ENCODE peak calls at places on chromosomes 6 and 20, in five cellular contexts. G, I, Q, U and B are unnamed samples.

GRCh38 chr6:21186479-21187055 is 407.0 kb upstream of the SOX4 start:
- DNase-seq in G (no peak), I (no peak), Q (no peak), U (no peak), B (no peak)

GRCh38 chr20:23021941-23022340 is 13.2 kb upstream of the SSTR4 start:
- DNase-seq in G (no peak), I (no peak), Q (no peak), U (no peak), B (no peak)

GRCh38 chr20:51876511-51876910 is 74.2 kb upstream of the SALL4 start:
- DNase-seq in G (no peak), I (no peak), Q (no peak), U (no peak), B (no peak)

GRCh38 chr6:133873538-133873937 is 15.4 kb upstream of the TCF21 start:
- DNase-seq in G (no peak), I (no peak), Q (no peak), U (no peak), B (no peak)

GRCh38 chr6:126307859-126308258 is 32.1 kb upstream of the CENPW start:
- DNase-seq in G (no peak), I (no peak), Q (no peak), U (no peak), B (no peak)

GRCh38 chr6:147586044-147586443 is 77.6 kb downstream of the SAMD5 start:
- DNase-seq in G (no peak), I (no peak), Q (peak; percentile 64), U (peak; percentile 29), B (no peak)

GRCh38 chr6:13412639-13413465 is 74.5 kb downstream of the GFOD1 start:
- DNase-seq in G (no peak), I (no peak), Q (no peak), U (no peak), B (no peak)

GRCh38 chr6:65170273-65170672 is 536.8 kb downstream of the EYS start:
- DNase-seq in G (no peak), I (no peak), Q (no peak), U (no peak), B (no peak)

GRCh38 chr6:84093405-84094049 is 60.0 kb downstream of the MRAP2 start:
- DNase-seq in G (no peak), I (no peak), Q (no peak), U (no peak), B (no peak)

GRCh38 chr20:34190679-34191090 is 50.5 kb upstream of the ASIP start:
- DNase-seq in G (peak; percentile 84), I (peak; percentile 54), Q (peak; percentile 80), U (peak; percentile 81), B (peak; percentile 0)

GRCh38 chr6:84967389-84967788 is 203.0 kb upstream of the TBX18 start:
- DNase-seq in G (peak; percentile 13), I (no peak), Q (no peak), U (no peak), B (no peak)

GRCh38 chr6:49570474-49571079 is 20.1 kb downstream of the C6orf141 start:
- DNase-seq in G (no peak), I (no peak), Q (no peak), U (no peak), B (no peak)

GRCh38 chr20:37856932-37857660 is 45.8 kb upstream of the VSTM2L start:
- DNase-seq in G (no peak), I (no peak), Q (no peak), U (no peak), B (no peak)

GRCh38 chr6:137646506-137646905 is 152.3 kb upstream of the OLIG3 start:
- DNase-seq in G (no peak), I (no peak), Q (no peak), U (no peak), B (no peak)

GRCh38 chr6:37731888-37732287 is 34.2 kb upstream of the MDGA1 start:
- DNase-seq in G (no peak), I (no peak), Q (no peak), U (no peak), B (no peak)

GRCh38 chr6:4606016-4606415 is 170.2 kb upstream of the CDYL start:
- DNase-seq in G (no peak), I (no peak), Q (no peak), U (no peak), B (no peak)

GRCh38 chr6:98041921-98042320 is 758.9 kb upstream of the MMS22L start:
- DNase-seq in G (no peak), I (no peak), Q (no peak), U (no peak), B (no peak)

GRCh38 chr20:5996765-5997164 is 46.3 kb downstream of the MCM8 start:
- DNase-seq in G (no peak), I (no peak), Q (no peak), U (no peak), B (peak; percentile 13)

GRCh38 chr6:75220365-75220764 is 14.5 kb upstream of the COL12A1 start:
- DNase-seq in G (no peak), I (no peak), Q (no peak), U (no peak), B (no peak)

GRCh38 chr6:137830562-137830961 is 36.5 kb upstream of the TNFAIP3 start:
- DNase-seq in G (no peak), I (no peak), Q (no peak), U (no peak), B (no peak)

GRCh38 chr20:63854069-63854765 is 7.1 kb upstream of the ABHD16B start:
- DNase-seq in G (no peak), I (no peak), Q (peak; percentile 70), U (peak; percentile 44), B (no peak)

GRCh38 chr20:52469143-52469542 is 277.6 kb upstream of the ZFP64 start:
- DNase-seq in G (no peak), I (no peak), Q (no peak), U (no peak), B (no peak)

GRCh38 chr20:2749951-2750342 is 50.5 kb downstream of the CPXM1 start:
- DNase-seq in G (no peak), I (no peak), Q (no peak), U (no peak), B (no peak)

GRCh38 chr6:152380351-152380767 is 256.8 kb downstream of the SYNE1 start:
- DNase-seq in G (no peak), I (no peak), Q (no peak), U (no peak), B (no peak)

GRCh38 chr6:122610690-122611455 is 668 bp downstream of the PKIB start:
- DNase-seq in G (peak; percentile 33), I (peak; percentile 44), Q (peak; percentile 60), U (no peak), B (no peak)

GRCh38 chr6:152458648-152459047 is 178.5 kb downstream of the SYNE1 start:
- DNase-seq in G (no peak), I (no peak), Q (no peak), U (no peak), B (no peak)

GRCh38 chr6:164396071-164397047 is 913.0 kb downstream of the C6orf118 start:
- DNase-seq in G (no peak), I (no peak), Q (no peak), U (no peak), B (no peak)

GRCh38 chr20:43352996-43353395 is 104.7 kb upstream of the SRSF6 start:
- DNase-seq in G (no peak), I (no peak), Q (no peak), U (no peak), B (no peak)

GRCh38 chr20:12570371-12570770 is 438.4 kb upstream of the SPTLC3 start:
- DNase-seq in G (peak; percentile 27), I (no peak), Q (no peak), U (no peak), B (no peak)
- H3K4me3 ChIP-seq in G (no peak overlapping the region), I (no peak overlapping the region), Q (no peak overlapping the region), U (no peak overlapping the region), B (no peak overlapping the region)

GRCh38 chr6:168606722-168607121 is 165.7 kb downstream of the SMOC2 start:
- DNase-seq in G (no peak), I (no peak), Q (no peak), U (no peak), B (no peak)

GRCh38 chr6:168608113-168608400 is 167.1 kb downstream of the SMOC2 start:
- DNase-seq in G (no peak), I (no peak), Q (no peak), U (no peak), B (no peak)

GRCh38 chr6:168607272-168608112 is 166.5 kb downstream of the SMOC2 start:
- DNase-seq in G (no peak), I (peak; percentile 74), Q (peak; percentile 54), U (peak; percentile 67), B (no peak)

GRCh38 chr6:168603234-168603633 is 162.2 kb downstream of the SMOC2 start:
- DNase-seq in G (no peak), I (no peak), Q (no peak), U (no peak), B (no peak)

GRCh38 chr6:168605964-168606363 is 165.0 kb downstream of the SMOC2 start:
- DNase-seq in G (no peak), I (no peak), Q (no peak), U (no peak), B (no peak)
- H3K9me3 ChIP-seq in G (no peaks in the 10 kb centered on the region), I (peaks cover 8% of the 10 kb centered on the region), Q (no peaks in the 10 kb centered on the region), U (no peaks in the 10 kb centered on the region), B (no peaks in the 10 kb centered on the region)

GRCh38 chr20:57397004-57397692 is 6.0 kb downstream of the RBM38 start:
- DNase-seq in G (no peak), I (no peak), Q (peak; percentile 32), U (no peak), B (no peak)
- H3K4me1 ChIP-seq in G (peaks cover 17% of the 10 kb centered on the region), I (peaks cover 43% of the 10 kb centered on the region), Q (peaks cover 16% of the 10 kb centered on the region), U (peaks cover 44% of the 10 kb centered on the region), B (peaks cover 90% of the 10 kb centered on the region)

GRCh38 chr6:73774311-73774766 is 78.3 kb downstream of the CD109 start:
- DNase-seq in G (no peak), I (no peak), Q (peak; percentile 57), U (no peak), B (no peak)
- H3K4me3 ChIP-seq in G (no peak overlapping the region), I (no peak overlapping the region), Q (no peak overlapping the region), U (no peak overlapping the region), B (no peak overlapping the region)

GRCh38 chr20:24863356-24863755 is 85.7 kb upstream of the CST7 start:
- DNase-seq in G (no peak), I (no peak), Q (no peak), U (no peak), B (no peak)
- H3K9me3 ChIP-seq in G (peaks cover 30% of the 10 kb centered on the region), I (peaks cover 16% of the 10 kb centered on the region), Q (no peaks in the 10 kb centered on the region), U (no peaks in the 10 kb centered on the region), B (no peaks in the 10 kb centered on the region)

GRCh38 chr6:129748212-129748900 is 38.4 kb upstream of the ARHGAP18 start:
- DNase-seq in G (no peak), I (no peak), Q (no peak), U (peak; percentile 33), B (peak; percentile 24)
- H3K4me1 ChIP-seq in G (no peaks in the 10 kb centered on the region), I (peaks cover 2% of the 10 kb centered on the region), Q (no peaks in the 10 kb centered on the region), U (peaks cover 2% of the 10 kb centered on the region), B (peaks cover 35% of the 10 kb centered on the region)

DNA sequence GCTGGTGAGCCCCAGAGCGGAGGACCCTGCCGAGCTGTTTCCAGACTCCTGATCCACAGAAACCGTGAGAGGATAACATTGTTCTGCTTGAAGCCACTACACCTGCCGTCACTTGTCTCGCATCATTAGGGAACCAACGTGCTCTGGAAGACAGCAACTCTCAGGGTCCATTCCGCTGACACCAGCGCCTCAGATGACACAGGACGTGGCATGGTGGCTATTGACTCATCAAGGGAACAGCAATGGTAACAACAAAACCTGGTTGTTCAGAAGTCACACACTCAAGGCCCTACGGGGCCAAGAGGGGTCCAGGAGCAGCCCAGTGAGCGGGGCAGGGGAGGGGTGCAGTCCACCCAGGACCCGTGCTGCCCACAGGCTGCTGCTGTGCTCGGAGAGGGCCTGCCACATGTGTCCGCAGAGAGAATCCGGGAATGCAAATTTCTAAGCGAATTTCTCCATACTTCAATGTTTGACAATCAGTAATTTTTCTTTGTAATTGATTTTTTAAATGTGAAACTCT is 110.4 kb downstream of the TTLL2 start:
- DNase-seq in G (no peak), I (no peak), Q (no peak), U (no peak), B (no peak)
- H3K4me3 ChIP-seq in G (no peak overlapping the region), I (no peak overlapping the region), Q (no peak overlapping the region), U (no peak overlapping the region), B (no peak overlapping the region)